ENCODE peak calls at places on chromosomes 4 and X, in nine cellular contexts. K is pancreas, J is Panc1, N is IMR-90, H is psoas muscle, Y is tibial nerve, Q is cardiac fibroblast, O is RWPE2, D is fibroblast of lung. F is an unnamed sample.

GRCh38 chrX:103656623-103657022 is 27.8 kb downstream of the TCEAL1 start:
- DNase-seq in Q (no peak), O (peak), N (peak), H (no peak), D (peak), J (peak), Y (no peak), K (no peak), F (peak)

GRCh38 chr4:159191989-159192388 is 89.1 kb downstream of the RAPGEF2 start:
- DNase-seq in Q (peak), D (peak), H (no peak), Y (no peak), O (no peak), J (no peak), N (peak), K (no peak), F (peak)

GRCh38 chr4:74624351-74625151 is 169.8 kb downstream of the BTC start:
- DNase-seq in N (peak), K (no peak), Q (peak), J (peak), O (no peak), Y (no peak), H (no peak), D (peak), F (peak)

GRCh38 chr4:158778712-158779111 is 9.9 kb downstream of the FNIP2 start:
- DNase-seq in Q (no peak), K (no peak), D (no peak), H (no peak), J (no peak), N (no peak), Y (no peak), O (no peak), F (no peak)

GRCh38 chr4:13546374-13546854 is 2.1 kb upstream of the NKX3-2 start:
- DNase-seq in H (no peak), K (no peak), Q (no peak), N (no peak), J (no peak), D (no peak), Y (no peak), O (no peak), F (no peak)

GRCh38 chrX:129496625-129497024 is 26.7 kb downstream of the SMARCA1 start:
- DNase-seq in H (no peak), O (no peak), K (no peak), Q (peak), Y (no peak), D (peak), J (no peak), N (peak), F (peak)

GRCh38 chr4:41442818-41443217 is 95.1 kb upstream of the LIMCH1 start:
- DNase-seq in H (no peak), N (no peak), D (no peak), O (no peak), Q (peak), K (no peak), J (no peak), Y (no peak), F (no peak)

GRCh38 chr4:157045507-157046127 is 30.3 kb upstream of the GLRB start:
- DNase-seq in J (peak), D (peak), Q (peak), H (no peak), O (no peak), N (peak), Y (no peak), K (peak), F (peak)

GRCh38 chrX:13235930-13236329 is 83.9 kb downstream of the ATXN3L start:
- DNase-seq in O (no peak), K (no peak), Y (no peak), J (no peak), Q (peak), H (no peak), N (no peak), D (no peak), F (no peak)

GRCh38 chr4:1711906-1712215 is 258 bp downstream of the SLBP start:
- DNase-seq in K (no peak), Q (no peak), D (no peak), N (peak), O (no peak), Y (no peak), J (no peak), H (no peak), F (peak)

GRCh38 chrX:121635141-121635540 is 587.7 kb downstream of the GLUD2 start:
- DNase-seq in Q (no peak), Y (no peak), N (no peak), K (no peak), O (no peak), D (no peak), J (no peak), H (no peak), F (no peak)

GRCh38 chr4:2250764-2251072 is 8.8 kb upstream of the HAUS3 start:
- DNase-seq in J (no peak), N (no peak), O (no peak), K (no peak), Q (no peak), H (no peak), Y (no peak), D (no peak), F (no peak)

GRCh38 chr4:153645183-153645582 is 38.9 kb upstream of the TLR2 start:
- DNase-seq in J (no peak), H (no peak), K (no peak), D (no peak), O (no peak), Q (no peak), N (no peak), Y (no peak), F (no peak)

GRCh38 chrX:19991350-19991718 is 473 bp upstream of the BCLAF3 start:
- DNase-seq in J (no peak), N (no peak), K (no peak), Q (no peak), Y (no peak), O (no peak), H (no peak), D (no peak), F (no peak)

DNA sequence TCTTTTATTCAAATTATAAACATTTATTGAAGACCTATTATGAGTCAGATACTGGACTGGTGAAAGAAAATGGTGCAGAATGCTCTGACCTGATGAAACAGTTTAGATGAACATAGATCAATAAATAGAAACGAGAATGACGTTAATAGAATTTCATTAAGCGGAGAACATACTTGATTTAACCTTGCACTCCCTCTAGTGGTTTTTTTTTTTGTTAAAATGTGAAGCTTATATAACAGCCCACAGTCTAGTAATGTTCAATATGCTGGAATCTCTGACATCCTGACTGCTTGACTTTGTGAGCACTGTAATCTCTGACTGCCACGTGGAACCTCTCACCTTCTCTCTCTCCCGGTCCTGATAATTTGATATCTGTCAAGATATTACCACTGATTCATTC is 32.3 kb downstream of the HDAC8 start:
- DNase-seq in J (no peak), K (no peak), D (peak), N (peak), O (no peak), Y (no peak), H (no peak), Q (peak), F (no peak)
- TF ChIP-seq CTCF in J (peak), K (peak), D (peak), N (peak), O (peak), Y (no peak), H (peak), Q (no peak), F (no peak)

GRCh38 chr4:185657191-185657590 is 121.9 kb upstream of the PDLIM3 start:
- DNase-seq in K (no peak), J (no peak), Y (no peak), H (no peak), O (no peak), D (no peak), Q (no peak), N (no peak), F (no peak)
- H3K4me3 ChIP-seq in K (no peak), J (no peak), Y (peak), H (peak), O (no peak), D (no peak), Q (no peak), N (no peak), F (no peak)

GRCh38 chr4:24032371-24032989 is 142.6 kb upstream of the PPARGC1A start:
- DNase-seq in D (peak), Y (no peak), N (peak), J (no peak), Q (peak), H (no peak), O (no peak), K (no peak), F (no peak)
- TF ChIP-seq CTCF in D (peak), Y (no peak), N (no peak), J (no peak), Q (peak), H (peak), O (peak), K (no peak), F (no peak)

GRCh38 chr4:48654015-48654664 is 125.9 kb downstream of the FRYL start:
- DNase-seq in K (no peak), D (peak), O (no peak), N (peak), Q (peak), H (no peak), Y (no peak), J (no peak), F (no peak)
- H3K4me3 ChIP-seq in K (no peak), D (no peak), O (no peak), N (no peak), Q (no peak), H (peak), Y (no peak), J (no peak), F (no peak)

GRCh38 chr4:42605264-42605663 is 51.6 kb downstream of the ATP8A1 start:
- DNase-seq in Q (no peak), N (no peak), J (no peak), K (no peak), Y (no peak), H (no peak), D (no peak), O (no peak), F (no peak)
- TF ChIP-seq CTCF in Q (no peak), N (no peak), J (no peak), K (no peak), Y (no peak), H (no peak), D (no peak), O (no peak), F (no peak)

GRCh38 chr4:145732895-145733880 is 53.2 kb downstream of the C4orf51 start:
- DNase-seq in Q (peak), N (peak), O (peak), Y (peak), D (peak), J (no peak), K (peak), H (peak), F (peak)

GRCh38 chr4:145732416-145732815 is 52.5 kb downstream of the C4orf51 start:
- DNase-seq in H (no peak), D (no peak), N (no peak), J (no peak), Y (no peak), O (no peak), K (no peak), Q (no peak), F (no peak)

GRCh38 chr4:145731026-145731425 is 51.1 kb downstream of the C4orf51 start:
- DNase-seq in H (no peak), Y (no peak), O (no peak), J (no peak), D (peak), Q (peak), N (peak), K (peak), F (peak)

GRCh38 chr4:145734051-145734450 is 54.1 kb downstream of the C4orf51 start:
- DNase-seq in N (no peak), K (no peak), Y (no peak), O (no peak), H (no peak), J (no peak), Q (no peak), D (peak), F (no peak)

GRCh38 chr4:145732001-145732400 is 52.1 kb downstream of the C4orf51 start:
- DNase-seq in O (no peak), Q (no peak), J (no peak), H (no peak), K (no peak), N (no peak), D (no peak), Y (no peak), F (no peak)
- H3K4me3 ChIP-seq in O (no peak), Q (no peak), J (peak), H (peak), K (peak), N (no peak), D (no peak), Y (no peak), F (no peak)

GRCh38 chr4:176191974-176192373 is 3.4 kb downstream of the SPATA4 start:
- DNase-seq in K (no peak), N (peak), J (peak), Y (no peak), Q (no peak), H (no peak), O (no peak), D (peak), F (peak)
- TF ChIP-seq CTCF in K (no peak), N (no peak), J (peak), Y (no peak), Q (no peak), H (no peak), O (no peak), D (no peak), F (no peak)

DNA sequence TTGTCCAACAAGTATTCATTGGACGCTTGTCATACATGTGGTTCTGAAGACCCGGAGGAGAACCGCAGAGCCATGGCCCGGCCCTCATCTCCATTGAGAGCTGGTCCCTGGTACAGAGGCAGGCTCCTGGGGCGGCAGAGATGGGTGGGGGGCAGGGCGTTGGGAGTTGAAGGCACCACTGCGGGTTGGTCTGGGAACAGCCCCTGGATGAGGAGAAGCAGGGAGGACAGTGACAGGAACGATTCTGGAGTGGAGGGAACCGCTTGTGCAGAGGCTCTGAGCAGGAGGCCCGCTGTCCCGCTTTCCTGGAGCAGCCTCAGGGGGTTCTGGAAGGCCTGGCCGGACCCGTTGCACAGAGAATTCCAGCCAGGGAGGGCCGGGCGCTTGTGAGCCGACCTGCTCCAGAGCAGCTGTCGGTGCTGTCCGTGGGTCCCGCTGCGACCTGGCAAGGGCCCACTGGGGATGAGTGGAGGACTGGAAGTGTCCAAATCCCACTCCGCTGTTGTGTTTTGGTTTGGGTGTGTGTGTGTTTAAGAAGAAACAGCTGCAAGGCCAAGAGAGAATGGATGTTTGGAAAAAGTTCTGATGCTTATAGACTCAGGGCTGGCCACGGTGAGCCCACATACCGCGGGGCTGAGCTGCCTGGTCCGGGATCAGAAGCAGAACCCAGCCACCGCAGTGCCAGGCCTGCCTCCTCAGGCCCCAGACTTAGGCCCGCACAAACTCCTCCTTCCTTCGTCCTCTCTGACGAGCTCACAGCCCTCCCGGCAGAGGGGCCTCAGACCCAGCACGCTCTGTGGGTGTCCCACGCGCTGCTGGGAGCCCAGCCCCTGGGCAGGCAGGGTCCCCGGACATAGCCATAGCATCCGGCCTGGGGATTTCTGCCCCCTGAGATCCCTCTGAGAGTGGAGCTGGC is 73.8 kb downstream of the HTRA3 start:
- DNase-seq in H (peak), Q (no peak), N (no peak), J (no peak), K (no peak), Y (no peak), D (no peak), O (no peak), F (no peak)
- H3K4me3 ChIP-seq in H (no peak), Q (no peak), N (no peak), J (no peak), K (no peak), Y (no peak), D (no peak), O (no peak), F (no peak)

DNA sequence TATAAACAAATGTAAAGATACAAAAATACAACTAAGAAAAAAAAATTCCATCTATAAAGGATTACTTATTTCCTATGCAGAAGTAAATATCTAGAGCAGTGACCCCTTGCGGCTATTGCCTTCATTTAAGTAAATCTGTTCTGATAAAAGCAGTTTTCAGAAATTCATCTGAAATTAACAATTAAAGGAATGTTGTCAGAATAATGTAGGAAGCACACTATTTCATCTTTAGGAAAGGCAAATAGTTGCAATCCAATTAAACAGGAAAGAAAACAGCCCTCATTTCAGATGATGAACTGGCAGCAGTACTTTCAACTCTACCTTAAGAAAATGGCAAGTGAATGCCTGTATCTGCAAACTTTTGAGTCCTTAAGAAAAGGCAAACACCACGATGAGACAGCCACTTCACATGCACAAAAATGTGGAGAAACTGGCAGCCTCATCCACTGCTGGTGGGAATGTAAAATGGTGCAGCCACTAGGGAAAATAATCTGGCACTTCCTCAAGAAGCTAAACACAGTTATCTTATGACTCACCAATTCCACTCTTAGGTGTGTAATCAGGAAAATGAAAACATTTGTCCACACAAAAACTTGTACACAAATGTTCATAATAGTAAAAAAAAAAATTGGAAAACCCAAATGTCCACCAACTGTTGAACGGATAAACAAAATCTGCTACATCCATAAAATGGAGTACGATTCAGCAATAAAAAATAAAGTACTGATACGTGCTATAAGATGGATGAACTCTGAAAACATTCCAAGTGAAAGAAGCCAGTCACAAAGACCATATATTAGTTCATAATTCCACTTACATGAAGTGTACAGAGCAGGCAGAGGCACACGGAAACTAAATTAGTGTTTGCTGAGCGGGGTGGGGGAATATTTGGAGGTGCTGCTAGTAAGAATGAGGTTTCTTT is 2.0 kb upstream of the THAP9 start:
- DNase-seq in N (peak), H (no peak), K (peak), Y (no peak), O (no peak), Q (peak), J (no peak), D (peak), F (peak)
- TF ChIP-seq CTCF in N (peak), H (no peak), K (no peak), Y (no peak), O (peak), Q (peak), J (peak), D (peak), F (no peak)